ENCODE peak calls at places on chromosome 20, in four cellular contexts. Y is RPMI8226; E is CD4-positive, alpha-beta memory T cell; U is hepatocyte. L is an unnamed sample.

GRCh38 chr20:39800548-39800947 is 838.4 kb downstream of the DHX35 start:
- DNase-seq in E (no peak), U (no peak), Y (no peak), L (no peak)

GRCh38 chr20:58723628-58723984 is 31.0 kb downstream of the NPEPL1 start:
- DNase-seq in U (no peak), Y (no peak), E (no peak), L (no peak)

GRCh38 chr20:46050444-46050843 is 21.4 kb downstream of the SLC12A5 start:
- DNase-seq in Y (no peak), E (no peak), U (no peak), L (no peak)

GRCh38 chr20:41587956-41588355 is 30.2 kb downstream of the CHD6 start:
- DNase-seq in Y (no peak), E (no peak), U (no peak), L (no peak)

GRCh38 chr20:36997121-36997520 is 45.6 kb upstream of the SAMHD1 start:
- DNase-seq in Y (no peak), U (no peak), E (no peak), L (no peak)

GRCh38 chr20:59743767-59744485 is 139.6 kb downstream of the PHACTR3 start:
- DNase-seq in U (no peak), E (no peak), Y (peak; percentile 83), L (no peak)

GRCh38 chr20:38835792-38836191 is 30.3 kb downstream of the PPP1R16B start:
- DNase-seq in U (no peak), E (no peak), Y (no peak), L (no peak)

GRCh38 chr20:62500237-62500864 is 24.6 kb upstream of the GATA5 start:
- DNase-seq in Y (peak; percentile 79), E (peak; percentile 66), U (peak; percentile 87), L (peak; percentile 56)

GRCh38 chr20:25089662-25090061 is 7.7 kb upstream of the VSX1 start:
- DNase-seq in U (no peak), Y (no peak), E (no peak), L (no peak)

GRCh38 chr20:41476013-41476441 is 109.4 kb upstream of the EMILIN3 start:
- DNase-seq in U (no peak), Y (no peak), E (no peak), L (no peak)

GRCh38 chr20:53578492-53579222 is 15.0 kb downstream of the ZNF217 start:
- DNase-seq in U (peak; percentile 92), Y (peak; percentile 87), E (peak; percentile 83), L (peak; percentile 94)

GRCh38 chr20:18380908-18381529 is 85.8 kb downstream of the DZANK1 start:
- DNase-seq in E (no peak), Y (no peak), U (no peak), L (no peak)

GRCh38 chr20:38231786-38232130 is 28.8 kb downstream of the KIAA1755 start:
- DNase-seq in Y (no peak), E (no peak), U (no peak), L (no peak)

GRCh38 chr20:24821391-24821790 is 127.7 kb upstream of the CST7 start:
- DNase-seq in U (no peak), E (no peak), Y (no peak), L (no peak)

GRCh38 chr20:2742934-2743559 is 50.5 kb downstream of the EBF4 start:
- DNase-seq in Y (peak; percentile 71), U (peak; percentile 83), E (peak; percentile 74), L (peak; percentile 73)

GRCh38 chr20:40511478-40511877 is 177.6 kb downstream of the MAFB start:
- DNase-seq in E (no peak), Y (no peak), U (no peak), L (no peak)

GRCh38 chr20:6295026-6295425 is 172.2 kb upstream of the FERMT1 start:
- DNase-seq in U (no peak), E (no peak), Y (no peak), L (no peak)

GRCh38 chr20:10540636-10541493 is 105.8 kb downstream of the SLX4IP start:
- DNase-seq in Y (no peak), U (peak; percentile 60), E (no peak), L (peak; percentile 99)

GRCh38 chr20:50472693-50473610 is 37.2 kb upstream of the PTPN1 start:
- DNase-seq in E (no peak), Y (no peak), U (no peak), L (no peak)

GRCh38 chr20:2140561-2140960 is 38.9 kb downstream of the STK35 start:
- DNase-seq in Y (no peak), U (no peak), E (no peak), L (no peak)

GRCh38 chr20:44166008-44166407 is 21.0 kb downstream of the JPH2 start:
- DNase-seq in U (no peak), E (no peak), Y (no peak), L (peak; percentile 53)

GRCh38 chr20:31637660-31638059 is at the start of gene COX4I2:
- DNase-seq in E (no peak), Y (no peak), U (no peak), L (no peak)

GRCh38 chr20:36573798-36574277 is 441 bp downstream of the TGIF2 start:
- DNase-seq in Y (peak; percentile 31), U (no peak), E (peak; percentile 41), L (peak; percentile 48)

GRCh38 chr20:4151342-4151741 is 136.0 kb upstream of the RNF24 start:
- DNase-seq in U (no peak), E (no peak), Y (no peak), L (no peak)

GRCh38 chr20:35091808-35092523 is 641 bp downstream of the TRPC4AP start:
- DNase-seq in Y (peak; percentile 20), U (peak; percentile 31), E (peak; percentile 9), L (peak; percentile 44)